ENCODE peak calls at places on chromosomes 6 and 20, in four cellular contexts. M is mesothelial cell of epicardium, Y is astrocyte of the spinal cord, K is NB4. T is an unnamed sample.

GRCh38 chr6:145009691-145010090 is 724.6 kb downstream of the UTRN start:
- DNase-seq in M (no peak), Y (peak), K (no peak), T (no peak)

GRCh38 chr6:87139236-87139635 is 16.1 kb upstream of the ZNF292 start:
- DNase-seq in M (no peak), Y (peak), K (peak), T (peak)

GRCh38 chr6:39225543-39225942 is 3.7 kb downstream of the KCNK5 start:
- DNase-seq in M (no peak), Y (no peak), K (peak), T (no peak)

GRCh38 chr6:81553246-81553645 is 199.2 kb downstream of the TENT5A start:
- DNase-seq in M (no peak), Y (no peak), K (no peak), T (peak)

GRCh38 chr6:24963887-24964570 is 28.3 kb upstream of the RIPOR2 start:
- DNase-seq in M (no peak), Y (no peak), K (no peak), T (no peak)

GRCh38 chr20:18093388-18093787 is 35.7 kb upstream of the OVOL2 start:
- DNase-seq in M (no peak), Y (no peak), K (no peak), T (no peak)

GRCh38 chr6:43812850-43813584 is 43.0 kb downstream of the VEGFA start:
- DNase-seq in M (no peak), Y (no peak), K (no peak), T (no peak)

GRCh38 chr6:149075616-149076354 is 241.7 kb upstream of the TAB2 start:
- DNase-seq in M (no peak), Y (peak), K (no peak), T (peak)

GRCh38 chr6:35044145-35044745 is 96.9 kb downstream of the TCP11 start:
- DNase-seq in M (no peak), Y (peak), K (peak), T (peak)

GRCh38 chr6:89655122-89655521 is 16.6 kb upstream of the LYRM2 start:
- DNase-seq in M (no peak), Y (no peak), K (no peak), T (no peak)

GRCh38 chr6:905541-905940 is 212.6 kb upstream of the EXOC2 start:
- DNase-seq in M (no peak), Y (no peak), K (no peak), T (no peak)

GRCh38 chr20:53917145-53918009 is 153.0 kb downstream of the BCAS1 start:
- DNase-seq in M (no peak), Y (no peak), K (peak), T (no peak)

GRCh38 chr6:143843689-143844405 is 709 bp downstream of the LTV1 start:
- DNase-seq in M (no peak), Y (peak), K (peak), T (peak)

GRCh38 chr6:159979136-159979874 is 10.4 kb downstream of the IGF2R start:
- DNase-seq in M (no peak), Y (peak), K (peak), T (peak)

GRCh38 chr20:14879020-14879697 is 541.7 kb upstream of the FLRT3 start:
- DNase-seq in M (no peak), Y (peak), K (no peak), T (peak)

GRCh38 chr6:109079981-109080380 is 14.7 kb downstream of the SESN1 start:
- DNase-seq in M (no peak), Y (peak), K (peak), T (no peak)

GRCh38 chr6:97322226-97322625 is 39.2 kb upstream of the MMS22L start:
- DNase-seq in M (no peak), Y (no peak), K (no peak), T (no peak)

GRCh38 chr20:32922466-32922865 is 63.7 kb downstream of the EFCAB8 start:
- DNase-seq in M (no peak), Y (no peak), K (no peak), T (no peak)

GRCh38 chr6:324116-324728 is 31.9 kb downstream of the DUSP22 start:
- DNase-seq in M (no peak), Y (no peak), K (no peak), T (no peak)

GRCh38 chr6:32972353-32973143 is 4.2 kb downstream of the BRD2 start:
- DNase-seq in M (no peak), Y (no peak), K (peak), T (no peak)

GRCh38 chr6:160356074-160356754 is 8.0 kb downstream of the SLC22A3 start:
- DNase-seq in M (no peak), Y (no peak), K (no peak), T (no peak)

GRCh38 chr6:142856857-142857608 is 87.9 kb downstream of the HIVEP2 start:
- DNase-seq in M (no peak), Y (no peak), K (no peak), T (no peak)

GRCh38 chr6:131950767-131951575 is at the start of gene CCN2:
- DNase-seq in M (peak), Y (peak), K (no peak), T (peak)

GRCh38 chr6:108655840-108656650 is 95.3 kb downstream of the FOXO3 start:
- DNase-seq in M (no peak), Y (peak), K (no peak), T (no peak)

GRCh38 chr20:5991623-5992441 is 41.4 kb downstream of the MCM8 start:
- DNase-seq in M (no peak), Y (no peak), K (no peak), T (no peak)

GRCh38 chr6:89834884-89835792 is 5.5 kb downstream of the CASP8AP2 start:
- DNase-seq in M (no peak), Y (no peak), K (no peak), T (no peak)

GRCh38 chr6:3077430-3077829 is 9.1 kb downstream of the RIPK1 start:
- DNase-seq in M (no peak), Y (no peak), K (no peak), T (no peak)

GRCh38 chr20:47585087-47585747 is 83.5 kb downstream of the NCOA3 start:
- DNase-seq in M (no peak), Y (no peak), K (no peak), T (no peak)

GRCh38 chr6:11009353-11009752 is 34.8 kb downstream of the ELOVL2 start:
- DNase-seq in M (no peak), Y (peak), K (no peak), T (peak)

GRCh38 chr6:84103029-84103428 is 69.5 kb downstream of the MRAP2 start:
- DNase-seq in M (no peak), Y (no peak), K (no peak), T (no peak)

GRCh38 chr6:134621858-134622257 is 303.9 kb upstream of the SGK1 start:
- DNase-seq in M (no peak), Y (no peak), K (no peak), T (peak)

DNA sequence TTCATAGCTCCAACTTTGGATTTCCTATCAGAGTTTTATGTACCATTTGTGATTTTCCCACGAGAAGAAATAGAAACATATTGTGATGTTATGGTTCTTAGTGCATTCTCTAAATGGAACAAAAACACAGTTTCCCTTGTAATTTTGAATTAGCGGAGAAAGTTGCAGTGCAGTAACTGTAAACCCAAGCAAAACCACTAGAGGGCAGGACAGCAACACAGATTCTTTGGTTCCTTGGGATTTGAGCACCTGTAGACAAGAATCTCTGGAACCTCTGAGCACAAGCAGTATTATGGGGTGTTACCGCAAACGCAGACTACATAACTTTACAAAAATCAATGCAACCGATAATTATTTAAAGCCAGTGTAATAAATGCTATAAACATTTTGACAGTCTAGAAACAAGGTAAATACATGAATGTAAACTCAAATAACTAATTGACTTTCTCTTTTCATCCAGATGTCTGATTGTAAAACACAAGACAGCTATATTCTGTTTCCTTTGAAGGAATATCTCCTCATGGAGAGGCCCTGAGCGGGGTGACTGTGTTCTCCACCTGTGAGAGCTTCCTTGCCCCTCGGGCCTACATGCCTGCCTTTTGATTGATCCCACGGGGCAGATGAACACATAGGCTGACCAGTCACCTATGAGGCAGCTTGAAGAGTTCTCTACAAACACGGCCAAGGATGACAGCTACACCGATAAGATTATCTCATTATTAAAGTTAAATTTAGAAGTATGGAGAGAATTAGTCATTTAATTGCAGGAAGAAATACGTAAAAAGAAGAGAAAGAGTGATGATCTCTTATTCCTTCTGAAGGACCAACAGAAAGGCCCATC is 67.5 kb upstream of the COL21A1 start:
- DNase-seq in M (peak), Y (peak), K (peak), T (peak)
- TF ChIP-seq CTCF in M (peak), Y (peak), K (peak), T (peak)

GRCh38 chr6:150667977-150668716 is 68.5 kb downstream of the PLEKHG1 start:
- DNase-seq in M (peak), Y (peak), K (no peak), T (peak)

GRCh38 chr6:150672792-150673191 is 73.1 kb downstream of the PLEKHG1 start:
- DNase-seq in M (no peak), Y (no peak), K (no peak), T (no peak)

GRCh38 chr6:150673720-150674361 is 74.2 kb downstream of the PLEKHG1 start:
- DNase-seq in M (no peak), Y (no peak), K (no peak), T (no peak)

GRCh38 chr6:150668882-150669476 is 69.3 kb downstream of the PLEKHG1 start:
- DNase-seq in M (no peak), Y (no peak), K (no peak), T (no peak)

GRCh38 chr6:150670311-150670710 is 70.6 kb downstream of the PLEKHG1 start:
- DNase-seq in M (no peak), Y (no peak), K (peak), T (no peak)
- TF ChIP-seq CTCF in M (no peak), Y (no peak), K (peak), T (no peak)

GRCh38 chr20:36273414-36274247 is 32.5 kb upstream of the DLGAP4 start:
- DNase-seq in M (peak), Y (no peak), K (peak), T (peak)
- TF ChIP-seq CTCF in M (no peak), Y (peak), K (peak), T (peak)

GRCh38 chr20:9628166-9628565 is 113.8 kb downstream of the LAMP5 start:
- DNase-seq in M (no peak), Y (no peak), K (no peak), T (peak)

GRCh38 chr20:9627219-9627618 is 112.8 kb downstream of the LAMP5 start:
- DNase-seq in M (no peak), Y (no peak), K (no peak), T (no peak)

GRCh38 chr20:9629821-9630220 is 115.4 kb downstream of the LAMP5 start:
- DNase-seq in M (no peak), Y (no peak), K (no peak), T (no peak)

GRCh38 chr20:9626357-9626756 is 112.0 kb downstream of the LAMP5 start:
- DNase-seq in M (no peak), Y (no peak), K (no peak), T (peak)

DNA sequence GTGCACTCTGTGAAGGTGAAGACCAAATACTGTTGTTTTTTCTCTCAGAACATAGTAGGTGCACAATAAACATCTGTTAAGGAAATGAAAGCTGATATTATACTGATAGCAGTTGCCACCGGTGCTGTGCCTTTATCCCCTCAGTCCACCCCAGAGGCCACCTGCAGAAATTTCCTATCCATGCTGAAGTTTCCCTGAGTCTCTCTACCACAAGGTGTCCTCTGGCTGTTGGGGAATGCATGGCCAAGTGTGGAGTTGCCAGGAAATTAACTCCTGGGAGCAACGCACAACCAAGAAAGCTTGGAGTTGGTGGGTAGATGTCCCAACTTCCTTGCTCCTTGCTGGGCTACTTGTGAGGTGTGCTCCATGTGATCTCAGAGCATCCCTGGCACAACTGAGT is 114.2 kb downstream of the LAMP5 start:
- DNase-seq in M (no peak), Y (no peak), K (no peak), T (no peak)
- TF ChIP-seq CTCF in M (no peak), Y (no peak), K (no peak), T (no peak)

DNA sequence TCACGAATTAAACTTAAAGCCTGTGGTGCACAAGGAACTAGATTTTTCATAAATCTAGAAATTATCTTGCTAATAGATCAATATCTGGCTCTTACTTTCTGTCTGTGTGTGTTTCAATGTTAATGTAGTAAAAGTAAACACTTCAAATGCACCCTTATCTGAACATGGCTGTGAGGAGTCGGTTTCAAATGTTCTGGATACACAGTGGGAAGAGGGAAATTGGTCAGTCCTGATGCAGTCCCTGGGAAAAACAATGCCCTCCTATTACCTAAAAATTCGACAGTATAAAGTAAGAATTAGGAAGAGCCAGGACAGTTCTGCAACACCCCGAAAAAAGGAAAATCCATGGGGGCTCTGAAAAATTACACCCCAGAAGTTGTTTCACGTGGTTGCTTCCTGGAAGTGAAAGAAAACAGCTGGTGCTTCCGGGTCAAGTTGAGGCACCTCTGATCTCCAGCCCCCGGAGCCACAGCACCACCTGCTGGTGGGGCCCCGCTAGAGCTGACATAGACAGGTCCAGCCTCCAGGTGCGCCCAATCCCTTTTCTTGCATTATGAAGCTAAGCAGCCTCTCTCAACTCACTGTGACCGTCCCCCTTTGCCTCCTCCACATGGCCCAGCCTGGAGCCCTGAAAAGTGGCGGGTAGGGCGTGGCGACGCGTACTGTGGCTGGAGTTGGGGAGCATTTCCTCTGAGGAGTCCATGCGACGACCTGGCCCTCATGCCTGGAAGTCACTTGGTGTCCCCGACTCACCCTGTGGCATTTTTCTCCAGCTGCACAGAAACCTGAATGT is 8.3 kb downstream of the SEMG2 start:
- DNase-seq in M (no peak), Y (no peak), K (peak), T (peak)
- TF ChIP-seq CTCF in M (no peak), Y (peak), K (peak), T (peak)

GRCh38 chr20:10502098-10502526 is 67.0 kb downstream of the SLX4IP start:
- DNase-seq in M (no peak), Y (no peak), K (peak), T (no peak)
- TF ChIP-seq CTCF in M (no peak), Y (no peak), K (no peak), T (no peak)

GRCh38 chr6:13378669-13379590 is 50.6 kb upstream of the TBC1D7 start:
- DNase-seq in M (no peak), Y (no peak), K (no peak), T (peak)
- TF ChIP-seq CTCF in M (no peak), Y (no peak), K (no peak), T (no peak)

T was measured in MCF 10A.